ENCODE peak calls at places on chromosomes 16 and 17, in ten cellular contexts. H, V, C, D, X, M, Q, E, O and F are unnamed samples.

GRCh38 chr16:86854895-86855294 is 276.5 kb downstream of the FOXL1 start:
- DNase-seq in E (no peak), M (no peak), Q (no peak), O (no peak), H (no peak), X (no peak), C (no peak), D (no peak), V (no peak), F (no peak)

GRCh38 chr17:38585056-38585804 is 20.5 kb downstream of the SRCIN1 start:
- DNase-seq in E (no peak), C (no peak), X (no peak), Q (no peak), O (no peak), H (no peak), V (no peak), D (no peak), M (no peak), F (peak)

GRCh38 chr16:88688013-88688778 is 1.9 kb upstream of the SNAI3 start:
- DNase-seq in Q (no peak), C (no peak), E (peak), V (no peak), M (no peak), D (peak), H (no peak), X (no peak), O (no peak), F (peak)

GRCh38 chr17:75773121-75773807 is 8.3 kb upstream of the GALK1 start:
- DNase-seq in D (no peak), X (no peak), V (no peak), H (no peak), C (no peak), O (no peak), Q (peak), M (no peak), E (no peak), F (no peak)

GRCh38 chr16:86932130-86932982 is 354.0 kb downstream of the FOXL1 start:
- DNase-seq in C (no peak), X (no peak), V (no peak), H (no peak), M (no peak), D (no peak), O (no peak), Q (no peak), E (no peak), F (no peak)

GRCh38 chr16:50309156-50309526 is 42.8 kb downstream of the ADCY7 start:
- DNase-seq in X (no peak), C (no peak), M (no peak), O (no peak), D (no peak), V (no peak), Q (no peak), H (no peak), E (no peak), F (no peak)

GRCh38 chr16:56583351-56583910 is 5.9 kb upstream of the MT3 start:
- DNase-seq in V (no peak), H (no peak), O (no peak), X (no peak), Q (no peak), C (no peak), D (no peak), E (no peak), M (no peak), F (no peak)

GRCh38 chr16:29876578-29877249 is 13.7 kb upstream of the CDIPT start:
- DNase-seq in Q (no peak), C (no peak), M (no peak), E (peak), D (no peak), V (no peak), X (no peak), H (peak), O (no peak), F (no peak)

GRCh38 chr16:30658731-30659506 is 688 bp downstream of the FBRS start:
- DNase-seq in M (peak), H (peak), E (peak), X (no peak), D (no peak), Q (peak), C (peak), O (peak), V (no peak), F (no peak)